ENCODE peak calls at places on chromosomes 4 and X, in five cellular contexts. Q is HepG2, M is WTC11, N is K562, O is A549. G is an unnamed sample.
A peak's percentile ranks its signal among the peaks of the same experiment; 100 is the strongest.

GRCh38 chr4:153619811-153620210 is 64.3 kb upstream of the TLR2 start:
- DNase-seq in O (no peak), Q (no peak), N (no peak), M (no peak), G (no peak)

GRCh38 chrX:56107320-56107719 is 124.8 kb upstream of the KLF8 start:
- DNase-seq in Q (no peak), O (no peak), N (no peak), M (no peak), G (no peak)

GRCh38 chrX:100928660-100929613 is at the start of gene XKRX:
- DNase-seq in M (peak; percentile 80), N (peak; percentile 20), O (peak; percentile 43), Q (no peak), G (no peak)

GRCh38 chr4:74768857-74769525 is 25.3 kb downstream of the BTC start:
- DNase-seq in Q (peak; percentile 32), N (no peak), O (peak; percentile 5), M (no peak), G (no peak)

GRCh38 chrX:115900425-115900824 is 270.1 kb upstream of the AGTR2 start:
- DNase-seq in N (no peak), O (no peak), M (no peak), Q (no peak), G (no peak)

GRCh38 chrX:118627084-118627758 is 100.2 kb upstream of the IL13RA1 start:
- DNase-seq in M (no peak), N (no peak), O (peak; percentile 31), Q (peak; percentile 5), G (no peak)

GRCh38 chr4:37903901-37904300 is 13.0 kb downstream of the TBC1D1 start:
- DNase-seq in N (no peak), M (no peak), O (no peak), Q (no peak), G (no peak)

GRCh38 chr4:17316566-17316965 is 195.3 kb downstream of the QDPR start:
- DNase-seq in N (no peak), O (no peak), M (no peak), Q (no peak), G (no peak)

GRCh38 chrX:68332156-68332823 is 101.0 kb downstream of the OPHN1 start:
- DNase-seq in M (no peak), O (no peak), N (no peak), Q (no peak), G (no peak)

GRCh38 chr4:122874194-122874593 is 47.6 kb downstream of the FGF2 start:
- DNase-seq in M (no peak), N (no peak), Q (peak; percentile 5), O (no peak), G (no peak)

GRCh38 chr4:74395633-74396032 is 30.7 kb downstream of the EREG start:
- DNase-seq in M (no peak), Q (no peak), O (no peak), N (no peak), G (no peak)

GRCh38 chr4:120918788-120919187 is 3.7 kb downstream of the PRDM5 start:
- DNase-seq in Q (no peak), M (no peak), N (no peak), O (no peak), G (no peak)

GRCh38 chr4:70945452-70946055 is 43.4 kb downstream of the MOB1B start:
- DNase-seq in O (no peak), Q (no peak), N (no peak), M (no peak), G (no peak)

DNA sequence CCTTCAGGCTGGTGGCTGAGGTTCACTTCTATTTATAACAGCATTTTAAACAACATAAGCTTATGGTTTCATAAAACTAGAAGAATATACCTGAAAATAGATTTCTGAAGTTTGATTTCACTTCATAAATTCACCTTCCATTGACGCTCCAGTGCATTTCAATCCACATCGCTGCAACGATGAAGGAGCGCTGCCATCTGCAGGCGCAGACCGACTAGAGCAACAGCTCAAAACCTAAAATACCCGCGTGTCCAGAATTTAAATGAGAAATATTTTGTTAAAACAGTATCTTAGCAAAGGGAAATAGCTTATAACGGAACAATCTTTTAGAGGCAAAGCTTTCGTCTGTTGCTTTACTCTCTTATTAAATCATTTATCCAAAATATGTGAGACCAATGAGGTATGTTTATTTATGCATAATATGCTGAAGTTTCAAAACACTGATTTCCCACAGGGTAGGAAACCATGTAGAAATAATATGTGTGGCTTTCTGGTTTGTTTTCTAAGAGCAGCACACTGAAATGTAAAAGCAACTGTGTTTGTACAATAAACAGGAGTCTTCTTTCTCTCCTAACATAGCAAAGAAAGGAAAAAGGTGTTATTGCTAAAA is 816.4 kb upstream of the FRG1 start:
- DNase-seq in Q (peak; percentile 4), N (no peak), M (peak; percentile 56), O (no peak), G (no peak)
- TF ChIP-seq ESRRA in Q (no peak), N (no peak), M (no peak), O (no peak), G (no peak)

GRCh38 chr4:3462321-3462789 is 751 bp upstream of the DOK7 start:
- DNase-seq in N (no peak), Q (peak; percentile 40), O (no peak), M (no peak), G (no peak)
- TF ChIP-seq ESRRA in N (no peak), Q (no peak), O (no peak), M (no peak), G (no peak)

DNA sequence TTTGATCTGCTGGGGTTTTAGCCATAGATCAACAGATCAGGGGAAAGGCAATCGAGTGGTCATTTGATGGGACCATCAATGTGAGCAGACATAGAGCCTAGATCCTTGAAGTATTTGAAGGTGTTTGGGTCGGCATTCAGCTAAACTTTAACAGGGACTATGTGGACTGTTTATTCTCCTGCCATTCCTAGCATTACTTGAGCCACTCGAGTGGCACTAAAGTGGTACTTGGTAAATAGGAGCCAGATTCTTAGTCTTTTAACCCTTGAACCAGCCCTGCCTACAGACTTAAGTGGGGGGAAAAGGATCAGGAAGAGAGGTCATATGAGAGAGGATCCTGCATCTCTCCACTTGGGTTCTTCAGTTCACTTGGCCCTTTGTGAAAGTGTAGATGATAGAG is 3.8 kb downstream of the MSN start:
- DNase-seq in M (no peak), N (no peak), Q (no peak), O (no peak), G (no peak)
- TF ChIP-seq ESRRA in M (no peak), N (no peak), Q (no peak), O (no peak), G (no peak)

GRCh38 chrX:46588263-46588662 is 14.7 kb downstream of the CHST7 start:
- DNase-seq in M (peak; percentile 13), Q (no peak), O (no peak), N (no peak), G (no peak)

GRCh38 chrX:46587158-46587557 is 13.6 kb downstream of the CHST7 start:
- DNase-seq in Q (no peak), N (no peak), M (no peak), O (no peak), G (peak; percentile 55)

GRCh38 chrX:46589977-46590723 is 16.6 kb downstream of the CHST7 start:
- DNase-seq in Q (no peak), M (no peak), O (no peak), N (no peak), G (no peak)

GRCh38 chrX:46582964-46583363 is 9.4 kb downstream of the CHST7 start:
- DNase-seq in M (no peak), O (no peak), N (no peak), Q (no peak), G (no peak)

DNA sequence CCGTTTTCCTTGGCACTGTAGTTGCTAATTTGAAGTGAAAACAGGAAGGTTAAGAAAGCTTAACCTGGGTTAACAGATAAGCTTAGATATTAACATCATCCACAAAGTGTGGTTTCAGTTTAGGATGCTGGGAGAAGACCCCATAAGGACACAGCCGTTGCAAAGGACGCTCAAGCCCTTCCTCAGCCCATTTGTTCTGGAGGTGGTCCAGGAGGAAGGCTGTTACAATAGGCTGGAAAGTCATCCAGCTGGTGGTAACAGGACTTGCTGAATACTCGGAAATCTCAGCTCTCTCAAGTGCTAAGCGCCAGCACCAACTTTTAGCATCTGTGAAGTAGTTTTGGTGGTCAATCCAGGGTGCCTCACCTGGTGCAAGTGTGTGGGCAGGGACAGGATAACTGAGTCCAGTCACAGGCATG is 14.2 kb downstream of the CHST7 start:
- DNase-seq in O (no peak), Q (no peak), N (no peak), M (no peak), G (no peak)
- TF ChIP-seq ESRRA in O (no peak), Q (no peak), N (no peak), M (no peak), G (no peak)

GRCh38 chr4:54912155-54912554 is 213.2 kb downstream of the KDR start:
- DNase-seq in N (no peak), Q (no peak), O (no peak), M (no peak), G (no peak)
- TF ChIP-seq ESRRA in N (no peak), Q (no peak), O (no peak), M (no peak), G (no peak)

DNA sequence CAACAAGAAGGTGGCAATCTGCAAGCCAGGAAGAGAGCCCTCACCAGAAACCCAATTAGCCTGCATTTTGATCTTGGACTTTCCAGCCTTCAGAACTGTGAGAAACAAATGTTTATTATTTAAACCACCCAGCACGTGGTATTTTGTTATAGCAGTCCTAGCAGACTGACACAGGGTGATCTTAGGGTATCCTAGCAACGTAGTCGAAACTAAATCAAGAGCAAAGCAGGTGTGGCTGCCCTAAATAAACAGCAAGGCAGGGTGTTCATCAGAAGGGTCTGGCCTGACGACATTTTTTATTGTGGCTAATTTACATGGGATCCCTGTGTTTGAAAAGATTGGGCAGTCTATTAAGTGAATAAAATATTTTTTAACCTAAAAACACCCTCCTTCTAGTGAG is 198.8 kb downstream of the VEGFC start:
- DNase-seq in N (no peak), M (no peak), O (no peak), Q (no peak), G (no peak)
- TF ChIP-seq ESRRA in N (no peak), M (no peak), O (no peak), Q (no peak), G (no peak)

GRCh38 chrX:55004231-55004630 is 4.1 kb downstream of the APEX2 start:
- DNase-seq in O (no peak), N (no peak), Q (no peak), M (no peak), G (no peak)

GRCh38 chrX:55008571-55009358 is 8.6 kb downstream of the APEX2 start:
- DNase-seq in M (no peak), O (no peak), Q (no peak), N (no peak), G (no peak)

GRCh38 chrX:55006827-55007621 is 6.9 kb downstream of the APEX2 start:
- DNase-seq in N (no peak), M (no peak), O (no peak), Q (no peak), G (no peak)

GRCh38 chrX:55011294-55011693 is 11.1 kb downstream of the APEX2 start:
- DNase-seq in O (no peak), Q (no peak), M (no peak), N (no peak), G (no peak)

GRCh38 chrX:55007633-55008032 is 7.5 kb downstream of the APEX2 start:
- DNase-seq in M (no peak), Q (peak; percentile 73), O (no peak), N (no peak), G (no peak)
- TF ChIP-seq ESRRA in M (no peak), Q (no peak), O (no peak), N (no peak), G (no peak)